ENCODE peak calls at places on chromosomes 6 and 20, in four cellular contexts. E is GM23338, G is stomach, K is K562. L is an unnamed sample.
A peak's percentile ranks its signal among the peaks of the same experiment; 100 is the strongest.

GRCh38 chr6:139743629-139744028 is 369.2 kb upstream of the CITED2 start:
- DNase-seq in G (no peak), K (no peak), E (no peak), L (no peak)

GRCh38 chr20:22576733-22577514 is 7.4 kb downstream of the FOXA2 start:
- DNase-seq in E (no peak), G (no peak), K (no peak), L (no peak)

GRCh38 chr6:33885121-33886057 is 81.6 kb upstream of the MLN start:
- DNase-seq in G (no peak), K (no peak), E (no peak), L (no peak)

GRCh38 chr6:80769101-80769500 is 662.6 kb downstream of the BCKDHB start:
- DNase-seq in E (no peak), K (no peak), G (no peak), L (no peak)

GRCh38 chr20:6469695-6470094 is 297.8 kb upstream of the BMP2 start:
- DNase-seq in E (no peak), K (no peak), G (no peak), L (no peak)

GRCh38 chr20:58818585-58819285 is 32.0 kb downstream of the GNAS-AS1 start:
- DNase-seq in G (no peak), K (no peak), E (no peak), L (peak; percentile 45)

GRCh38 chr6:62283828-62284411 is 2.1 kb downstream of the KHDRBS2 start:
- DNase-seq in K (no peak), E (peak; percentile 60), G (no peak), L (peak; percentile 30)

GRCh38 chr6:47276377-47276776 is 33.3 kb downstream of the TNFRSF21 start:
- DNase-seq in K (no peak), G (no peak), E (no peak), L (no peak)

GRCh38 chr20:14915356-14915755 is 577.9 kb upstream of the FLRT3 start:
- DNase-seq in E (no peak), K (no peak), G (peak; percentile 31), L (no peak)

GRCh38 chr20:645318-646106 is 7.5 kb downstream of the SRXN1 start:
- DNase-seq in E (peak; percentile 87), K (peak; percentile 79), G (peak; percentile 71), L (no peak)

GRCh38 chr6:168018664-168019063 is 21.2 kb downstream of the KIF25 start:
- DNase-seq in K (no peak), G (no peak), E (no peak), L (no peak)

GRCh38 chr6:111478749-111479148 is 4.3 kb downstream of the REV3L start:
- DNase-seq in G (no peak), K (peak; percentile 49), E (peak; percentile 95), L (no peak)

GRCh38 chr6:35487653-35488516 is 9.0 kb downstream of the TEAD3 start:
- DNase-seq in K (no peak), G (peak; percentile 64), E (peak; percentile 60), L (no peak)
- TF ChIP-seq POLR2AphosphoS5 in K (no peak), G (no peak), E (no peak), L (no peak)

DNA sequence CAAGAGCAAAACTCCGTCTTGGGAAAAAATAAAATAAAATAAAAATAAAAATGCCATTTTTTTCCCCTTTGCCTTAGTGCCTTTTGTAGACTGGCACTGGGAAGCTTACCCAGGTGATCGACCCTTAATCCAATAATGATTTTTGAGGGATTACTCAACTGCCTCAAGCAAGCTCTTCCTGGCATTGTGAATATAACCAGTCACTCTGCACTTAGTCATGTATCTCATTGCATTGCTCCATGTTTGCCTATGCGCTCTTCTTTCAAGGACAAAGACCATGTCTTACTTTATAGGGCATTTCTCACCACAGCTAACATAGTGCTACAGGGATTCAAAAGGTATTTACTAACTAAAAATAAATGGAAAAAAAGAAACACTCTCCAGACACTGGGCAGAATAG is 13.0 kb downstream of the GFOD1 start:
- DNase-seq in K (no peak), G (no peak), E (no peak), L (no peak)
- H3K27ac ChIP-seq in K (no peak overlapping the region), G (no peak overlapping the region), E (no peak overlapping the region), L (no peak overlapping the region)

DNA sequence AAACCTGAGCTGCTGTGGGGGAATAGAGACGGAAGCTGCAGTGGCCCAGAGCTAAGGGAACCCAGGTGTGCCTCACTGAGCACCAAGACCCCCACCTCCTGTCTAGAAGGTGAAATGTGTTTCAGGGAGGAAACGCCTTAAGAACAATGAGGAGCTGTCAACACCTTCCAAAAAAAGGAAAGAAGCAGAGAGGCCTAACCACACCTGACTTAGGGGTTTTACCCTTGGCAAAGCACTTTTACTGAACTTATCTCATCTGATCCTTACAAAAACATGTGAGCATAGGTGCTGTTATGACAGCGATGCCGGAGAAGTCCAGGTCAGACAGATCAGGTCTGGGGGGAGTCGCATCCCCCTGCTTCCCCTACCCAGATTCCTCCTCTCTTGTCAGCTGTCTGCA is 16.1 kb upstream of the CDKN1A start:
- DNase-seq in K (no peak), E (no peak), G (no peak), L (no peak)
- TF ChIP-seq POLR2AphosphoS5 in K (no peak), E (no peak), G (no peak), L (no peak)

GRCh38 chr6:42907336-42907735 is 8.5 kb upstream of the PTCRA start:
- DNase-seq in K (no peak), G (no peak), E (no peak), L (no peak)
- H3K27ac ChIP-seq in K (no peak overlapping the region), G (no peak overlapping the region), E (no peak overlapping the region), L (no peak overlapping the region)

GRCh38 chr6:56437171-56437900 is 190.0 kb upstream of the COL21A1 start:
- DNase-seq in E (no peak), K (no peak), G (no peak), L (no peak)
- TF ChIP-seq POLR2AphosphoS5 in E (no peak), K (no peak), G (no peak), L (no peak)

L was measured in SK-N-MC.